ENCODE peak calls at places on chromosome X, in seven cellular contexts. One of them, this sample, is unnamed. For H3K4me1, the result is how much of the 10 kb centered on the place peaks cover.

GRCh38 chrX:41526925-41527324 is 79.8 kb downstream of the NYX start:
- DNase-seq in prostate gland: no peak
- DNase-seq in tibial nerve: no peak
- DNase-seq in IMR-90: peak
- DNase-seq in gastrocnemius medialis: no peak
- DNase-seq in ovary: no peak
- DNase-seq in heart left ventricle: no peak
- DNase-seq in this sample: no peak

GRCh38 chrX:130714665-130715064 is 188.3 kb downstream of the ENOX2 start:
- DNase-seq in gastrocnemius medialis: no peak
- DNase-seq in IMR-90: no peak
- DNase-seq in ovary: no peak
- DNase-seq in heart left ventricle: no peak
- DNase-seq in tibial nerve: no peak
- DNase-seq in prostate gland: no peak
- DNase-seq in this sample: no peak

GRCh38 chrX:19725545-19726102 is 161.8 kb downstream of the SH3KBP1 start:
- DNase-seq in ovary: no peak
- DNase-seq in prostate gland: no peak
- DNase-seq in gastrocnemius medialis: no peak
- DNase-seq in tibial nerve: no peak
- DNase-seq in IMR-90: peak
- DNase-seq in heart left ventricle: no peak
- DNase-seq in this sample: no peak

GRCh38 chrX:18582910-18583493 is 88.9 kb downstream of the RS1 start:
- DNase-seq in tibial nerve: no peak
- DNase-seq in gastrocnemius medialis: no peak
- DNase-seq in IMR-90: peak
- DNase-seq in ovary: no peak
- DNase-seq in prostate gland: no peak
- DNase-seq in heart left ventricle: no peak
- DNase-seq in this sample: no peak

GRCh38 chrX:74536142-74537010 is 78.0 kb downstream of the RLIM start:
- DNase-seq in ovary: peak
- DNase-seq in tibial nerve: peak
- DNase-seq in prostate gland: peak
- DNase-seq in gastrocnemius medialis: peak
- DNase-seq in heart left ventricle: peak
- DNase-seq in IMR-90: peak
- DNase-seq in this sample: peak

GRCh38 chrX:1341531-1342179 is 5.1 kb downstream of the IL3RA start:
- DNase-seq in IMR-90: no peak
- DNase-seq in heart left ventricle: no peak
- DNase-seq in prostate gland: no peak
- DNase-seq in gastrocnemius medialis: no peak
- DNase-seq in ovary: no peak
- DNase-seq in tibial nerve: no peak
- DNase-seq in this sample: no peak

GRCh38 chrX:72309297-72310071 is 3.8 kb upstream of the CITED1 start:
- DNase-seq in IMR-90: no peak
- DNase-seq in prostate gland: no peak
- DNase-seq in gastrocnemius medialis: no peak
- DNase-seq in ovary: no peak
- DNase-seq in heart left ventricle: no peak
- DNase-seq in tibial nerve: no peak
- DNase-seq in this sample: no peak

GRCh38 chrX:153744210-153745066 is 19.6 kb upstream of the PLXNB3 start:
- DNase-seq in ovary: no peak
- DNase-seq in prostate gland: no peak
- DNase-seq in tibial nerve: no peak
- DNase-seq in heart left ventricle: no peak
- DNase-seq in IMR-90: no peak
- DNase-seq in gastrocnemius medialis: no peak
- DNase-seq in this sample: no peak

GRCh38 chrX:78165425-78165824 is 26.0 kb upstream of the TAF9B start:
- DNase-seq in prostate gland: no peak
- DNase-seq in gastrocnemius medialis: no peak
- DNase-seq in heart left ventricle: no peak
- DNase-seq in IMR-90: no peak
- DNase-seq in tibial nerve: no peak
- DNase-seq in ovary: no peak
- DNase-seq in this sample: no peak

GRCh38 chrX:130081421-130082045 is 28.8 kb downstream of the ELF4 start:
- DNase-seq in prostate gland: no peak
- DNase-seq in IMR-90: no peak
- DNase-seq in gastrocnemius medialis: no peak
- DNase-seq in tibial nerve: no peak
- DNase-seq in ovary: no peak
- DNase-seq in heart left ventricle: no peak
- DNase-seq in this sample: no peak

GRCh38 chrX:107374116-107374515 is 75.3 kb upstream of the FRMPD3 start:
- DNase-seq in gastrocnemius medialis: no peak
- DNase-seq in tibial nerve: no peak
- DNase-seq in ovary: no peak
- DNase-seq in prostate gland: no peak
- DNase-seq in heart left ventricle: no peak
- DNase-seq in IMR-90: no peak
- DNase-seq in this sample: no peak

GRCh38 chrX:116238093-116238492 is 67.5 kb downstream of the AGTR2 start:
- DNase-seq in prostate gland: no peak
- DNase-seq in tibial nerve: no peak
- DNase-seq in heart left ventricle: no peak
- DNase-seq in IMR-90: no peak
- DNase-seq in gastrocnemius medialis: no peak
- DNase-seq in ovary: no peak
- DNase-seq in this sample: no peak

GRCh38 chrX:22135994-22136684 is 104.0 kb downstream of the PHEX start:
- DNase-seq in gastrocnemius medialis: no peak
- DNase-seq in prostate gland: peak
- DNase-seq in tibial nerve: no peak
- DNase-seq in heart left ventricle: no peak
- DNase-seq in ovary: no peak
- DNase-seq in IMR-90: peak
- DNase-seq in this sample: no peak

GRCh38 chrX:45740291-45740690 is 539.6 kb upstream of the DIPK2B start:
- DNase-seq in tibial nerve: no peak
- DNase-seq in ovary: no peak
- DNase-seq in gastrocnemius medialis: no peak
- DNase-seq in heart left ventricle: no peak
- DNase-seq in IMR-90: no peak
- DNase-seq in prostate gland: no peak
- DNase-seq in this sample: no peak

GRCh38 chrX:45731448-45731847 is 530.8 kb upstream of the DIPK2B start:
- DNase-seq in IMR-90: no peak
- DNase-seq in heart left ventricle: no peak
- DNase-seq in gastrocnemius medialis: no peak
- DNase-seq in prostate gland: no peak
- DNase-seq in tibial nerve: no peak
- DNase-seq in ovary: no peak
- DNase-seq in this sample: no peak

DNA sequence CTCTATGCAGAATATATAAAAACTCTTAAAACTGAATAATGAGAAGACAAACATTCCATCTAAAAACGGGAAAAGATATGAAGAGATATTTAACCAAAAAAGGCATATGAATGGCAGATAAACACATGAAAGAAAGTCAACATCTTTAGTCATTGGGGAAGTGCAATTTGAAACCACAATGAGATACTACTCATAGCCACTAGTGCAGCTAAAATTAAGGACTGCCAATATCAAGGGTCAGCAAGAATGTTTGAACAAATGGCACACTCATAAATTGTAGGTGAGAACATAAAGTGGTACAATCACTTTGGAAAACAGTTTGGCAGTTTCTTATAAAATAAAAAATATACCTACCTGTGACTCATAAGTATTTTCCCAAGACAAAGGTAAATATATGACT is 534.9 kb upstream of the DIPK2B start:
- DNase-seq in prostate gland: no peak
- DNase-seq in IMR-90: no peak
- DNase-seq in heart left ventricle: no peak
- DNase-seq in gastrocnemius medialis: no peak
- DNase-seq in tibial nerve: no peak
- DNase-seq in ovary: no peak
- DNase-seq in this sample: no peak
- H3K4me1 ChIP-seq in prostate gland: under half
- H3K4me1 ChIP-seq in IMR-90: under half
- H3K4me1 ChIP-seq in heart left ventricle: under half
- H3K4me1 ChIP-seq in gastrocnemius medialis: under half
- H3K4me1 ChIP-seq in tibial nerve: under half
- H3K4me1 ChIP-seq in ovary: under half
- H3K4me1 ChIP-seq in this sample: under half

DNA sequence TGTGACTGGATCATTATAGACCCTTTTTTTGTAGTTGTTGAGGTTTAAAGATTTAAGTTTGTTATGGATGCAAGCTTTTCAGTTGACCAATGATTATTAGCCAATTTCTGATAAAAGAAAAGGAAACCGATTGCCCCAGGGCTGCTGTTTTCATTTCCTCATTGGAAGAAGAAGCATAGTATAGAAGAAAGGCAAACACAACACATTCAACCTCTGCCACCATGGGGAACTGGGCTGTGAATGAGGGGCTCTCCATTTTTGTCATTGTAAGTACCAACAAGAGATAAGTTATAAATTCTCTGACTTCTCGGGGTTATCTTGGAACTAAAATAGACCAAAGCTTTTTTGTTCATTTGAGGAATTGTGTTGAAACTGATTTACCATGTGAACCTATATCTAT is at the start of gene CYBB:
- DNase-seq in tibial nerve: no peak
- DNase-seq in ovary: no peak
- DNase-seq in gastrocnemius medialis: no peak
- DNase-seq in prostate gland: no peak
- DNase-seq in IMR-90: no peak
- DNase-seq in heart left ventricle: no peak
- DNase-seq in this sample: no peak
- TF ChIP-seq POLR2A in tibial nerve: no peak
- TF ChIP-seq POLR2A in ovary: no peak
- TF ChIP-seq POLR2A in gastrocnemius medialis: no peak
- TF ChIP-seq POLR2A in prostate gland: no peak
- TF ChIP-seq POLR2A in IMR-90: no peak
- TF ChIP-seq POLR2A in heart left ventricle: no peak
- TF ChIP-seq POLR2A in this sample: no peak

GRCh38 chrX:150362599-150363481 is at the start of gene MAMLD1:
- DNase-seq in IMR-90: peak
- DNase-seq in tibial nerve: peak
- DNase-seq in ovary: peak
- DNase-seq in prostate gland: peak
- DNase-seq in gastrocnemius medialis: peak
- DNase-seq in heart left ventricle: peak
- DNase-seq in this sample: no peak
- H3K4me3 ChIP-seq in IMR-90: peak
- H3K4me3 ChIP-seq in tibial nerve: peak
- H3K4me3 ChIP-seq in ovary: peak
- H3K4me3 ChIP-seq in prostate gland: peak
- H3K4me3 ChIP-seq in gastrocnemius medialis: peak
- H3K4me3 ChIP-seq in heart left ventricle: peak
- H3K4me3 ChIP-seq in this sample: peak

DNA sequence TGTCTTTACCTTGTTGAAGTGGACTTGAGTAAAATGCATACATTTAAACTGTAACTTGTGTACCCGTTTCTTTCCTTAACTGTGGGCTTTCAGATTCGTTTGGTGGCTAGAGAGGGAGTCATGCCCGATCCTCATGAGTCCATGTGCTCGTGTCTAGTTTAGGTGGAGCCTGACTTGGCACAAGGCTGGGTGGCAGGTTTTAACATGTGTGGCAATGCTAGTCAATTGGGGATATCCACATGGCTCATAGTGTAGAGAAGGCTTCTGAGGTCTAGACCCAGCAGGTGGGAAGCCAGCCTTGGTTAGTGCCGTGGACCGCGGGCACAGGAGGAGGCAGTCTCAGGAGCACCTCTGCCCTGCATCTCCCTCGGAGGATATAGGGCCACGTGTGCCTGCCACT is 48.5 kb upstream of the CLCN4 start:
- DNase-seq in tibial nerve: no peak
- DNase-seq in gastrocnemius medialis: no peak
- DNase-seq in ovary: no peak
- DNase-seq in prostate gland: no peak
- DNase-seq in IMR-90: no peak
- DNase-seq in heart left ventricle: no peak
- DNase-seq in this sample: no peak
- H3K4me1 ChIP-seq in tibial nerve: under half
- H3K4me1 ChIP-seq in gastrocnemius medialis: under half
- H3K4me1 ChIP-seq in ovary: under half
- H3K4me1 ChIP-seq in prostate gland: under half
- H3K4me1 ChIP-seq in IMR-90: under half
- H3K4me1 ChIP-seq in heart left ventricle: under half
- H3K4me1 ChIP-seq in this sample: under half

This sample was measured in esophagus squamous epithelium.